ENCODE peak calls at places on chromosomes 2 and 18, in ten cellular contexts. J, O, B, F, V, P, W, A, Y and E are unnamed samples.

GRCh38 chr2:26119521-26119920 is 53.4 kb upstream of the GAREM2 start:
- DNase-seq in J (no peak), O (no peak), B (no peak), F (no peak), V (no peak), P (no peak), W (no peak), A (no peak), Y (no peak), E (no peak)

GRCh38 chr2:26401739-26402541 is at the start of gene DRC1:
- DNase-seq in J (no peak), O (peak; percentile 67), B (peak; percentile 70), F (peak; percentile 92), V (peak; percentile 96), P (peak; percentile 96), W (no peak), A (peak; percentile 67), Y (no peak), E (peak; percentile 77)

GRCh38 chr2:231621051-231621879 is 28.6 kb downstream of the TEX44 start:
- DNase-seq in J (no peak), O (no peak), B (no peak), F (no peak), V (peak; percentile 47), P (peak; percentile 77), W (peak; percentile 86), A (no peak), Y (peak; percentile 94), E (no peak)

GRCh38 chr2:126811101-126811500 is 87.6 kb upstream of the TEX51 start:
- DNase-seq in J (no peak), O (no peak), B (no peak), F (no peak), V (no peak), P (no peak), W (no peak), A (no peak), Y (peak; percentile 24), E (no peak)

GRCh38 chr2:119490653-119491195 is 33.6 kb downstream of the SCTR start:
- DNase-seq in J (no peak), O (no peak), B (no peak), F (peak; percentile 10), V (no peak), P (no peak), W (no peak), A (no peak), Y (no peak), E (no peak)

GRCh38 chr2:13480057-13480456 is 763.3 kb downstream of the TRIB2 start:
- DNase-seq in J (no peak), O (no peak), B (no peak), F (no peak), V (no peak), P (no peak), W (no peak), A (no peak), Y (no peak), E (no peak)

GRCh38 chr2:204743368-204743960 is 198.2 kb downstream of the PARD3B start:
- DNase-seq in J (no peak), O (no peak), B (no peak), F (no peak), V (no peak), P (no peak), W (no peak), A (peak; percentile 61), Y (no peak), E (no peak)

GRCh38 chr2:39304200-39304599 is 60.4 kb upstream of the CDKL4 start:
- DNase-seq in J (no peak), O (no peak), B (peak; percentile 1), F (peak; percentile 67), V (no peak), P (no peak), W (no peak), A (no peak), Y (no peak), E (no peak)

GRCh38 chr18:75209952-75210261 is 690 bp upstream of the TSHZ1 start:
- DNase-seq in J (no peak), O (no peak), B (peak; percentile 35), F (peak; percentile 59), V (peak; percentile 48), P (no peak), W (no peak), A (no peak), Y (no peak), E (peak; percentile 53)

GRCh38 chr2:69948032-69948962 is 13.1 kb downstream of the ASPRV1 start:
- DNase-seq in J (no peak), O (peak; percentile 14), B (no peak), F (peak; percentile 46), V (peak; percentile 34), P (peak; percentile 26), W (no peak), A (no peak), Y (no peak), E (no peak)

GRCh38 chr18:61273533-61273932 is 59.7 kb upstream of the CDH20 start:
- DNase-seq in J (no peak), O (no peak), B (no peak), F (no peak), V (no peak), P (no peak), W (no peak), A (no peak), Y (no peak), E (no peak)

DNA sequence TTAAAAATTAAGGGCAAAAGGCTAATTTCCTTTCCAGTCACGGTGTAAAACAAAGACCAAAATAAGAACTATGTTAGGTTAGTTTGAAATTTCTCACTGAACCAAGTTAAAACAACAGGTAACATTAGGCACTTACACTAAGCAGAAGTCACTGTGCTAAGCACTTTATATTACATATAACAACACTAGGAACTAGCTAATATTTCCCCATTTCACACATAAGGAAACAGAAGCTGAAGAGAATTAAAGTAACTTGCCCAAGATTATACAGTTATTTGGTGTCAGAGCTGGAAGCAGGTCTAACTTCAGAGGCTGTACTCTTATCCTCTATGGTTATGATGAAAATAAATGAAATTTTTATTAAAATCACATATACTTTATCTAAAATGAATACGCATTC is 6.0 kb downstream of the ITSN2 start:
- DNase-seq in J (no peak), O (no peak), B (no peak), F (no peak), V (no peak), P (no peak), W (no peak), A (no peak), Y (no peak), E (no peak)
- H3K4me1 ChIP-seq in J (peaks cover 24% of the 10 kb centered on the region), O (peaks cover 2% of the 10 kb centered on the region), B (peaks cover 9% of the 10 kb centered on the region), F (peaks cover 15% of the 10 kb centered on the region), V (peaks cover 2% of the 10 kb centered on the region), P (peaks cover 7% of the 10 kb centered on the region), W (peaks cover 6% of the 10 kb centered on the region), A (peaks cover 23% of the 10 kb centered on the region), Y (peaks cover 15% of the 10 kb centered on the region), E (no peaks in the 10 kb centered on the region)

GRCh38 chr2:218881744-218882462 is 1.3 kb downstream of the WNT10A start:
- DNase-seq in J (no peak), O (no peak), B (no peak), F (no peak), V (no peak), P (no peak), W (no peak), A (no peak), Y (no peak), E (no peak)
- TF ChIP-seq EZH2 in J (no peak), O (no peak), B (no peak), F (no peak), V (no peak), P (peak; percentile 69), W (no peak), A (no peak), Y (no peak), E (no peak)

GRCh38 chr2:189885368-189885767 is 101.1 kb downstream of the PMS1 start:
- DNase-seq in J (no peak), O (no peak), B (no peak), F (no peak), V (no peak), P (no peak), W (no peak), A (no peak), Y (no peak), E (no peak)
- H3K4me1 ChIP-seq in J (no peaks in the 10 kb centered on the region), O (no peaks in the 10 kb centered on the region), B (no peaks in the 10 kb centered on the region), F (no peaks in the 10 kb centered on the region), V (no peaks in the 10 kb centered on the region), P (peaks cover 4% of the 10 kb centered on the region), W (no peaks in the 10 kb centered on the region), A (peaks cover 2% of the 10 kb centered on the region), Y (no peaks in the 10 kb centered on the region), E (no peaks in the 10 kb centered on the region)

DNA sequence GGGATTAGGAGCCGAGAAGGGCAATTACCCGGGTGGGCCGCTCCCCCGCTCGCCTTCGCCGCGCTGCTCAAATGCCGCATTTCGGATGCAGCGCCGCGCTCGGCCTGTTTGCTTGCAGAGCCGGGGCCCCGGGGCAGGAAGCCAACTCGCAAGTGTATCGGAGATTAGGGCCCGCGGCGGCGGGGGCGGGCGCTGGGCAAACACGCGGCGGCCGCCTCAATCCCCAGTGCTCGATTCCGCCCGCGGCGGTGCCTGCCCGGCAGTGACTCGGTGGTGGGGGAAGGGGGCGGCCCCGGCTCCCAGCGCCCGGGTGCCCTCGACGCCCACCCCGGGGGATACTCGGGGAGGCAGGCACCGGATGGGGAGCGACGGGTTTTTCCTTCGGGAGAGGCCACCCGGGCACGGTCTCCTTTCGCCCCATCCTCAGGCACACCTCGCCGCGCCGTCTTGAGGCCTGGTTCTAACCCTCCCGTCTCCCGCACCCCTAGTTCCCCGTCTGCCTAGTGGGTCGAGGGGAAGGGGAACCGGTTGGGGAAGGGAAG is 26.6 kb upstream of the NOTO start:
- DNase-seq in J (peak; percentile 14), O (peak; percentile 43), B (peak; percentile 9), F (peak; percentile 87), V (peak; percentile 90), P (peak; percentile 82), W (no peak), A (peak; percentile 58), Y (no peak), E (peak; percentile 88)
- TF ChIP-seq EZH2 in J (no peak), O (peak; percentile 42), B (peak; percentile 23), F (no peak), V (peak; percentile 86), P (peak; percentile 72), W (no peak), A (no peak), Y (no peak), E (no peak)

DNA sequence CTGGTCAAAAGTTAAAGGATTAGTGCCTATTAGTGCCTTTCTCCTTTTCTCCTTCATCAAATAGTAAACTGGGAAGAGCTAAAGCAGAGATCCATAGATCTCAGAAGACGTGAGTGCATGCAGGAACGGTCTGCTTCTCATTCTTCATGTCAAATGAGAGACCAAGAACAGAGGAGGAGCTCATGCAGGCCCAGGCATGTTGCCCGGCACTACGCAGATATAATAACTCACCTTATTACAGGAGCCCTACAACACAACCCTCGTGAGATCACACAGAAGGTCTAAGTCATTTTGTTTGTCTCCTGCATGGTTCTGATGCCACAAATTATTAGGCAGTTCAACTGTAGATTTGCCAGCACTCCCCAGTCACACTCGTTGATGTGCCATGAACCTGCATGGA is 71.8 kb downstream of the CMPK2 start:
- DNase-seq in J (no peak), O (no peak), B (no peak), F (no peak), V (no peak), P (no peak), W (no peak), A (no peak), Y (no peak), E (no peak)
- H3K4me1 ChIP-seq in J (no peaks in the 10 kb centered on the region), O (no peaks in the 10 kb centered on the region), B (no peaks in the 10 kb centered on the region), F (no peaks in the 10 kb centered on the region), V (no peaks in the 10 kb centered on the region), P (no peaks in the 10 kb centered on the region), W (no peaks in the 10 kb centered on the region), A (no peaks in the 10 kb centered on the region), Y (no peaks in the 10 kb centered on the region), E (no peaks in the 10 kb centered on the region)

GRCh38 chr18:47247036-47247832 is 4.2 kb downstream of the SKOR2 start:
- DNase-seq in J (no peak), O (no peak), B (no peak), F (no peak), V (peak; percentile 83), P (peak; percentile 71), W (no peak), A (no peak), Y (no peak), E (no peak)
- TF ChIP-seq EZH2 in J (no peak), O (peak; percentile 86), B (peak; percentile 63), F (no peak), V (peak; percentile 35), P (no peak), W (no peak), A (peak; percentile 72), Y (no peak), E (peak; percentile 73)